ENCODE peak calls at places on chromosomes 16 and 17, in ten cellular contexts. G is fibroblast of mammary gland, C is heart left ventricle, N is right atrium auricular region, E is HCT116, R is DND-41, A is HepG2, Z is heart right ventricle, B is MM.1S, V is transverse colon. F is an unnamed sample.
A peak's percentile ranks its signal among the peaks of the same experiment; 100 is the strongest.

GRCh38 chr16:70151391-70151790 is 22.2 kb upstream of the CLEC18C start:
- DNase-seq in V (no peak), Z (no peak), E (no peak), C (no peak), B (no peak), N (no peak), G (no peak), A (no peak), R (no peak), F (no peak)

GRCh38 chr17:40111221-40112128 is 10.3 kb upstream of the MSL1 start:
- DNase-seq in G (peak; percentile 99), Z (peak; percentile 88), E (peak; percentile 81), C (peak; percentile 96), R (peak; percentile 87), A (peak; percentile 95), B (peak; percentile 88), V (peak; percentile 91), N (peak; percentile 93), F (peak; percentile 56)

GRCh38 chr17:7883781-7884386 is 4.7 kb upstream of the CHD3 start:
- DNase-seq in E (no peak), G (peak; percentile 45), Z (no peak), C (no peak), V (no peak), A (no peak), N (no peak), R (peak; percentile 18), B (no peak), F (no peak)

GRCh38 chr17:3221850-3222249 is 14.4 kb downstream of the OR1A1 start:
- DNase-seq in E (no peak), N (no peak), V (no peak), C (no peak), R (no peak), G (no peak), A (no peak), Z (no peak), B (no peak), F (no peak)

GRCh38 chr17:17790673-17791464 is 45.9 kb downstream of the SREBF1 start:
- DNase-seq in E (no peak), V (no peak), B (no peak), G (no peak), R (no peak), Z (no peak), C (no peak), N (no peak), A (no peak), F (no peak)

GRCh38 chr16:84628226-84628731 is 10.4 kb upstream of the COTL1 start:
- DNase-seq in A (no peak), V (no peak), N (no peak), Z (no peak), B (peak; percentile 75), R (no peak), E (no peak), C (no peak), G (no peak), F (no peak)

GRCh38 chr16:81324808-81325207 is 10.0 kb downstream of the GAN start:
- DNase-seq in A (no peak), E (no peak), V (no peak), Z (no peak), N (no peak), G (peak; percentile 45), B (no peak), R (no peak), C (no peak), F (no peak)

GRCh38 chr16:29154676-29155121 is 169.8 kb downstream of the LAT start:
- DNase-seq in B (no peak), R (no peak), C (no peak), E (no peak), V (no peak), N (no peak), A (no peak), G (peak; percentile 35), Z (no peak), F (no peak)

GRCh38 chr17:64732336-64733006 is 70.4 kb upstream of the SMURF2 start:
- DNase-seq in R (no peak), G (peak; percentile 92), E (no peak), V (no peak), C (peak; percentile 42), A (peak; percentile 58), B (no peak), N (no peak), Z (peak; percentile 42), F (no peak)

GRCh38 chr17:77580531-77580930 is 378.0 kb upstream of the TNRC6C start:
- DNase-seq in Z (no peak), E (no peak), G (no peak), B (no peak), C (no peak), V (no peak), N (no peak), R (no peak), A (no peak), F (no peak)

GRCh38 chr17:58660621-58661020 is 31.2 kb downstream of the TEX14 start:
- DNase-seq in A (no peak), Z (no peak), E (no peak), V (no peak), G (no peak), R (no peak), B (no peak), N (no peak), C (no peak), F (no peak)

GRCh38 chr16:89097528-89097846 is 3.8 kb downstream of the ACSF3 start:
- DNase-seq in N (no peak), G (no peak), A (no peak), R (no peak), Z (no peak), E (no peak), C (no peak), V (peak; percentile 51), B (no peak), F (no peak)

GRCh38 chr17:44354582-44355309 is 8.9 kb downstream of the FAM171A2 start:
- DNase-seq in B (no peak), C (peak; percentile 53), E (no peak), V (peak; percentile 69), A (no peak), Z (peak; percentile 70), N (no peak), G (no peak), R (no peak), F (peak; percentile 76)

GRCh38 chr16:31525113-31525512 is 2.6 kb upstream of the AHSP start:
- DNase-seq in B (no peak), G (no peak), Z (no peak), R (no peak), N (no peak), A (no peak), C (no peak), E (no peak), V (no peak), F (no peak)

GRCh38 chr17:61431594-61432311 is 20.5 kb upstream of the TBX4 start:
- DNase-seq in A (peak; percentile 79), C (no peak), V (no peak), G (peak; percentile 42), E (no peak), B (no peak), Z (no peak), N (no peak), R (no peak), F (no peak)

GRCh38 chr17:34261568-34261967 is 6.5 kb downstream of the CCL2 start:
- DNase-seq in B (peak; percentile 66), C (no peak), R (no peak), A (no peak), N (no peak), Z (no peak), V (no peak), G (no peak), E (no peak), F (no peak)

GRCh38 chr16:54231336-54231735 is 55.3 kb downstream of the IRX3 start:
- DNase-seq in C (no peak), B (no peak), V (no peak), A (no peak), E (no peak), R (no peak), N (no peak), Z (no peak), G (no peak), F (no peak)

GRCh38 chr16:19841184-19841583 is 43.5 kb downstream of the GPRC5B start:
- DNase-seq in V (no peak), A (no peak), Z (no peak), G (no peak), C (no peak), N (no peak), E (no peak), R (no peak), B (no peak), F (no peak)

GRCh38 chr16:11506816-11507305 is 79.9 kb downstream of the LITAF start:
- DNase-seq in R (no peak), B (no peak), A (no peak), G (no peak), N (no peak), Z (no peak), V (no peak), C (no peak), E (no peak), F (peak; percentile 48)
- TF ChIP-seq CTCF in R (no peak), B (no peak), A (peak; percentile 34), G (no peak), N (no peak), Z (peak; percentile 15), V (no peak), C (no peak), E (no peak), F (no peak)

GRCh38 chr17:81040791-81041337 is 5.9 kb downstream of the BAIAP2 start:
- DNase-seq in Z (no peak), G (peak; percentile 33), V (no peak), E (no peak), R (peak; percentile 36), B (no peak), A (peak; percentile 37), N (no peak), C (no peak), F (no peak)
- TF ChIP-seq CTCF in Z (peak; percentile 44), G (peak; percentile 53), V (no peak), E (no peak), R (peak; percentile 54), B (peak; percentile 35), A (peak; percentile 72), N (no peak), C (peak; percentile 31), F (no peak)

GRCh38 chr17:81517339-81518112 is 4.9 kb upstream of the ACTG1 start:
- DNase-seq in R (no peak), C (no peak), B (peak; percentile 5), A (no peak), E (no peak), N (no peak), V (peak; percentile 67), G (no peak), Z (peak; percentile 14), F (peak; percentile 74)
- TF ChIP-seq CTCF in R (no peak), C (no peak), B (no peak), A (no peak), E (no peak), N (no peak), V (no peak), G (no peak), Z (no peak), F (no peak)

DNA sequence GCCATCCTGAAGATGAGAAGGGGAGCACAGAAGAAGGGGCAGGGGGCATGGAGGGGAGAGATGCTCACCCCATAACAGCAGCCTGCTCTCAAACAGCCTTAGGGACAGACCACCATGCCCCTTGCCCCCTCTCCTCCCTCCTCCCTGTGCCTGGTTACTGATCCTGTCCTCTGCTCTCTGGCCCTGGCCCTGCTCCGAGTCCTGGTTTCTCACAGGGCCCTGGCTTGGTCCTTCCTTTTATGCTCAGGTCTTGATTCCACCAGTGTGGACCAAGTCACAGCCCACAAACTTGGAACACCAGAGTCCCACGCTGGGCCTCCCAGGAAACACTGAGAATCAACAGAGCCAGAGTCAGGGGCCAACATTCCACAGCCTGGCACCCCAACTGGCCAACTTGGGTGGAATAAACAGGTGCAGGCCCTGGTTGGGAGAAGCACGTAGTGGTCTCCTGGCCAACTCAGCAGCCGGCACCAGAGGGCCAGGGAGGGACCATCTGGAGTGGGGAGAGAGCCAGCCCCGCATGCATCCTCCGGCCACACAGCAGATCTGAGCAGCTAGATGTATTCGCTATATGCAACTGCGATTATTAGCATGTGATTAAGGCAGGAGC is 44.9 kb upstream of the CDC42EP4 start:
- DNase-seq in N (no peak), A (no peak), C (no peak), G (no peak), B (no peak), Z (no peak), V (no peak), R (no peak), E (no peak), F (no peak)
- TF ChIP-seq CTCF in N (no peak), A (no peak), C (no peak), G (no peak), B (no peak), Z (no peak), V (no peak), R (no peak), E (no peak), F (no peak)

F was measured in activated B cell treated with CpG ODN at 0.5 μM for 24 hours.